ENCODE peak calls at places on chromosome 9, in five cellular contexts. V, D, C, X and A are unnamed samples.

GRCh38 chr9:134671341-134672113 is 29.9 kb downstream of the COL5A1 start:
- DNase-seq in V (peak; percentile 44), D (no peak), C (no peak), X (no peak), A (no peak)

GRCh38 chr9:110217656-110218099 is 9.7 kb upstream of the C9orf152 start:
- DNase-seq in V (no peak), D (no peak), C (peak; percentile 63), X (no peak), A (no peak)

GRCh38 chr9:14391620-14392019 is 77.7 kb upstream of the NFIB start:
- DNase-seq in V (no peak), D (no peak), C (no peak), X (no peak), A (no peak)

GRCh38 chr9:36986548-36987408 is 47.3 kb downstream of the PAX5 start:
- DNase-seq in V (no peak), D (peak; percentile 75), C (no peak), X (no peak), A (no peak)

GRCh38 chr9:21060919-21061561 is 16.7 kb downstream of the IFNB1 start:
- DNase-seq in V (no peak), D (no peak), C (peak; percentile 69), X (no peak), A (no peak)

GRCh38 chr9:136849960-136850865 is 1.0 kb downstream of the PHPT1 start:
- DNase-seq in V (no peak), D (no peak), C (no peak), X (no peak), A (no peak)

GRCh38 chr9:127846451-127847154 is 7.9 kb downstream of the ENG start:
- DNase-seq in V (no peak), D (no peak), C (no peak), X (peak; percentile 75), A (no peak)

GRCh38 chr9:136144450-136144849 is 25.8 kb upstream of the TMEM250 start:
- DNase-seq in V (no peak), D (no peak), C (no peak), X (no peak), A (no peak)

GRCh38 chr9:74533253-74533652 is 36.1 kb downstream of the RORB start:
- DNase-seq in V (no peak), D (no peak), C (no peak), X (no peak), A (no peak)

GRCh38 chr9:129759804-129760502 is 7.1 kb upstream of the PTGES start:
- DNase-seq in V (no peak), D (no peak), C (no peak), X (no peak), A (no peak)

GRCh38 chr9:127421057-127421456 is 3.1 kb upstream of the ZNF79 start:
- DNase-seq in V (no peak), D (no peak), C (no peak), X (no peak), A (no peak)

GRCh38 chr9:134708672-134709038 is 67.1 kb downstream of the COL5A1 start:
- DNase-seq in V (no peak), D (no peak), C (no peak), X (no peak), A (no peak)

GRCh38 chr9:69012690-69013403 is 1.1 kb downstream of the PRKACG start:
- DNase-seq in V (no peak), D (peak; percentile 65), C (no peak), X (no peak), A (no peak)
- TF ChIP-seq CTCF in V (no peak), D (no peak), C (no peak), X (no peak), A (no peak)

GRCh38 chr9:76221423-76221822 is 172.8 kb downstream of the RFK start:
- DNase-seq in V (no peak), D (no peak), C (no peak), X (no peak), A (no peak)

GRCh38 chr9:76218868-76219462 is 175.3 kb downstream of the RFK start:
- DNase-seq in V (no peak), D (no peak), C (no peak), X (no peak), A (no peak)

GRCh38 chr9:76218151-76218867 is 175.9 kb downstream of the RFK start:
- DNase-seq in V (no peak), D (no peak), C (no peak), X (no peak), A (no peak)

GRCh38 chr9:76216161-76216649 is 178.0 kb downstream of the RFK start:
- DNase-seq in V (no peak), D (no peak), C (peak; percentile 11), X (no peak), A (no peak)

DNA sequence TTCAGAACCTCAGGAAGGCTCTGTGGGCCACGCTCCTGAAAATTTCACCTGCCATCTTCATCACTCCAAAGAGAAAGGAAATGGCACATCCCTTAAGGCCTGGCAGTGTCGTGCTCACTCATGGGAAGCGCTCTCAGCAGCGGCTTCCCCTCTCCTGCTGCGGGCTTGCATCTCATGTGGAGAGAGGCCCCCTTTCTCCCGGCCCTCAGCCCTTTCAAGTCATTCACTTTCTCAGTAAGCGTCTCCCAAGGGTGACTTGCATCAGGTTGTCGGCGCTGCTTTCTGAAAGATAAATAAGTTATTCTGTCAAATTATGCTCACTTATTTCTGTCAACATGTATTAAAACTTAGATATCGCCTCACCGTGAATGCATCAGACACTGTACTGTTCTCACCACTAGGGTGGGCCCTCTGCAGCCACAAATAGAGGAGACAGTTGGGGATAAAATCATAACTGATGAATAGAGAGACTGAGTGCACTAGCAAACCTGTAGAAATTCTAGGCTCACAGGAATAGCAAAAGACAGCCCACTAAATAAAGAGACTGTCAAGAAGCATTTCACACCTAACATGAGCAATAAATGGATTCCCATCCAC is 174.6 kb downstream of the RFK start:
- DNase-seq in V (no peak), D (no peak), C (no peak), X (no peak), A (no peak)
- TF ChIP-seq CTCF in V (no peak), D (no peak), C (peak; percentile 15), X (no peak), A (peak; percentile 17)

GRCh38 chr9:89871871-89872331 is 267.1 kb downstream of the GADD45G start:
- DNase-seq in V (peak; percentile 62), D (peak; percentile 77), C (no peak), X (no peak), A (no peak)

GRCh38 chr9:89868100-89868499 is 263.3 kb downstream of the GADD45G start:
- DNase-seq in V (peak; percentile 2), D (no peak), C (no peak), X (no peak), A (no peak)

GRCh38 chr9:89870207-89870606 is 265.4 kb downstream of the GADD45G start:
- DNase-seq in V (peak; percentile 44), D (no peak), C (no peak), X (no peak), A (no peak)

GRCh38 chr9:89872426-89872912 is 267.7 kb downstream of the GADD45G start:
- DNase-seq in V (peak; percentile 57), D (peak; percentile 77), C (no peak), X (no peak), A (no peak)

DNA sequence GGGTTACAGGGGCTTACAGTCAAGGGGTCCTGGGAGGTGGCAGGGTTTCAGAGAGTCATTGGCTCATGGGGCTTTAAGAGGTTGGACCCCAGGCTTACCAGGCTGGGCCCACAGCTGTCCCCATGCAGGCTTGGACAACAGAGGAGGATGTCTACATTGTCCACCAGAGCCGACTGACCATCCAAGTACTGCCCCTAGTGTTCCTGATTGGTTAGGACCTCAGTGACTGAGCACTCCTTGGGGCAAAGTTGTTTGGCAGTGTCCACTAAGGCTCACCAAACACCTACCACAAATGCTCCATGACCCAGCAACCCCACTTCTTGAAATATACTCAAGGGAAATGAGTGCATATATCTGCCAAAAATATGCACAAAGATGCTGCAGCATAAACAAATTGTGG is 265.0 kb downstream of the GADD45G start:
- DNase-seq in V (peak; percentile 30), D (peak; percentile 42), C (no peak), X (no peak), A (no peak)
- TF ChIP-seq CTCF in V (no peak), D (no peak), C (no peak), X (no peak), A (no peak)

DNA sequence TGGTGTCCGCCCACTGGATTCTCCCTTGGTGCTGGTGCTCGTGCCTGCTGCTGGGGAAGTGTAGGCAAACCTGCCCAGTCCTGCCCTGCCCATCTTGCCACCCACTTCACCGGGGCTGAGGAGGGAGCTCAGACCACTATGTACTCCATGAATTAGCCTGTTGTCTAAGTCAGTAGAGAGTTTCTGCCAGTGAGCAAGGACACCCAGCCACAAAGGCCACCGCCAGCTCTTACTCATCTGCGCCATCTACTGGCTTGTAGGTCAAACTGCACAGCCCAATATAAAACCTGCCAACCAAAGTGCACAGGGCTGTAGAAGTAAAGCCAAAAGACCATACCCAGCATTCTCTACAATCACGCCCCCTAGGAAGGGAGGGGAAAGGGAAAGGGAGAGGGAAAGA is 102.3 kb downstream of the GLIS3 start:
- DNase-seq in V (no peak), D (no peak), C (peak; percentile 77), X (no peak), A (no peak)
- TF ChIP-seq CTCF in V (peak; percentile 34), D (no peak), C (peak; percentile 93), X (no peak), A (peak; percentile 25)

DNA sequence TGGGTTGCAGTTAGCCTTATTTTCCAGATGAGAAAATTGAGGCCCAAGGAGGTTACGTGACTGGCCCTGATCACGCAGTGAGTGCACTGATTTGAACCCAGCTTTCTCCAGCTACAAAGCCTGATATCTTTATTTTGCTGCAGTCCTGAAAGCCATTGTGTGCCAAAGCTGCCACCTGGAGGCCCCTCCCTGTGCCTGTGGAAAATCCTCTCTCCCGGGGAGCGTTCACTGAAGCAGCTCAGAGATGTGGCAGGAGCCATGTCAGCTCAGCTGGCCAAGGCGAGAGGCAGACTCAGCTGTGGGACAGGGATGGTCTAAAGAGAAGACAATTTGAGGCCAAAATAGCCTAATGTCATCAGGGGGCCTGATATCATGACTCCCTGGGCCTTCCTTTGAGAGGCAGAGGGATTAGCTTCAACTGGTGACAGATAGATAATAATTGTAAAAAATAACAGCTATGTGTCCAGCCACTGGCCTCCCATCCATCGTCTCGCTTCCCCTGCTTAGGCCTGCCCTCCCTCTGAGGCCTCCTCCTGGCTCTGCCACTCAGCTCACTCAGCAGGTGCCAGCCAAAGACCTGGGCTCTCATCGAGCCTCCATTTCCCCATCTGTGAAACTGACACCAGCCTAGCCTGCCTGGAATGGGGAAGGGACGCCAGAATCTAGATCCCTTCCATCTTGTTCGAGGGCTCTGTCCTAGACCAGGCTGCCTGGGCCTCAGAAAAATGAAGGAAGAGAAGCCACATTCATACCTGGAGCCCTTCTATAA is 74.3 kb upstream of the GGTA1 start:
- DNase-seq in V (no peak), D (no peak), C (no peak), X (no peak), A (no peak)
- TF ChIP-seq CTCF in V (no peak), D (no peak), C (no peak), X (no peak), A (no peak)